ENCODE peak calls at places on chromosomes 3 and 15, in ten cellular contexts. L, X, H, G, I, B, R, C, Y and Z are unnamed samples.

GRCh38 chr3:152172465-152172864 is 96.3 kb upstream of the MBNL1 start:
- DNase-seq in L (no peak), X (no peak), H (peak), G (no peak), I (no peak), B (no peak), R (no peak), C (no peak), Y (no peak), Z (no peak)

GRCh38 chr3:30908466-30909037 is 14.1 kb upstream of the GADL1 start:
- DNase-seq in L (no peak), X (no peak), H (no peak), G (no peak), I (no peak), B (no peak), R (no peak), C (no peak), Y (no peak), Z (no peak)

GRCh38 chr3:112775011-112775742 is 71.5 kb downstream of the CD200R1L start:
- DNase-seq in L (no peak), X (peak), H (peak), G (no peak), I (no peak), B (no peak), R (peak), C (peak), Y (no peak), Z (no peak)

GRCh38 chr15:62115847-62116246 is 49.1 kb downstream of the C2CD4A start:
- DNase-seq in L (no peak), X (no peak), H (no peak), G (no peak), I (no peak), B (no peak), R (no peak), C (no peak), Y (no peak), Z (no peak)

GRCh38 chr15:80156176-80156720 is 3.4 kb downstream of the FAH start:
- DNase-seq in L (no peak), X (no peak), H (peak), G (no peak), I (no peak), B (no peak), R (no peak), C (no peak), Y (no peak), Z (no peak)

GRCh38 chr3:181741428-181741827 is 29.7 kb downstream of the SOX2 start:
- DNase-seq in L (no peak), X (no peak), H (no peak), G (no peak), I (no peak), B (no peak), R (no peak), C (no peak), Y (no peak), Z (no peak)

GRCh38 chr3:134666466-134666865 is 15.6 kb upstream of the KY start:
- DNase-seq in L (no peak), X (peak), H (peak), G (peak), I (no peak), B (no peak), R (no peak), C (peak), Y (no peak), Z (no peak)

GRCh38 chr15:98734472-98735284 is 86.3 kb downstream of the IGF1R start:
- DNase-seq in L (no peak), X (peak), H (peak), G (no peak), I (no peak), B (no peak), R (no peak), C (no peak), Y (no peak), Z (no peak)

GRCh38 chr3:185789891-185790830 is 34.7 kb downstream of the IGF2BP2 start:
- DNase-seq in L (no peak), X (peak), H (no peak), G (no peak), I (no peak), B (no peak), R (no peak), C (no peak), Y (no peak), Z (no peak)

GRCh38 chr15:81188354-81188753 is 8.3 kb upstream of the IL16 start:
- DNase-seq in L (no peak), X (no peak), H (no peak), G (no peak), I (no peak), B (no peak), R (no peak), C (no peak), Y (no peak), Z (no peak)

GRCh38 chr3:129829640-129830039 is 63.9 kb downstream of the TMCC1 start:
- DNase-seq in L (peak), X (peak), H (peak), G (peak), I (peak), B (peak), R (peak), C (no peak), Y (no peak), Z (no peak)

GRCh38 chr3:37536799-37537311 is 324.8 kb upstream of the CTDSPL start:
- DNase-seq in L (no peak), X (no peak), H (no peak), G (no peak), I (no peak), B (no peak), R (no peak), C (no peak), Y (no peak), Z (no peak)

GRCh38 chr15:61621146-61621545 is 392.0 kb upstream of the RORA start:
- DNase-seq in L (no peak), X (no peak), H (peak), G (peak), I (no peak), B (peak), R (no peak), C (no peak), Y (no peak), Z (no peak)

GRCh38 chr15:75068748-75069147 is 45.4 kb downstream of the PPCDC start:
- DNase-seq in L (no peak), X (no peak), H (no peak), G (no peak), I (no peak), B (no peak), R (no peak), C (no peak), Y (no peak), Z (no peak)

GRCh38 chr3:179902061-179902460 is 134.7 kb downstream of the PEX5L start:
- DNase-seq in L (no peak), X (no peak), H (no peak), G (no peak), I (no peak), B (no peak), R (no peak), C (no peak), Y (no peak), Z (no peak)

GRCh38 chr3:16455001-16455400 is 58.5 kb downstream of the RFTN1 start:
- DNase-seq in L (no peak), X (no peak), H (no peak), G (no peak), I (no peak), B (no peak), R (no peak), C (peak), Y (no peak), Z (no peak)

GRCh38 chr3:178677961-178678360 is 141.7 kb downstream of the KCNMB2 start:
- DNase-seq in L (no peak), X (no peak), H (no peak), G (no peak), I (no peak), B (no peak), R (no peak), C (no peak), Y (no peak), Z (no peak)

GRCh38 chr3:57896046-57896445 is 112.2 kb upstream of the FLNB start:
- DNase-seq in L (no peak), X (no peak), H (no peak), G (no peak), I (no peak), B (no peak), R (no peak), C (no peak), Y (no peak), Z (no peak)

GRCh38 chr3:111338059-111338698 is 203.8 kb upstream of the CD96 start:
- DNase-seq in L (peak), X (peak), H (peak), G (peak), I (peak), B (no peak), R (peak), C (no peak), Y (no peak), Z (no peak)

GRCh38 chr3:152455989-152456388 is 187.3 kb downstream of the MBNL1 start:
- DNase-seq in L (no peak), X (no peak), H (no peak), G (no peak), I (no peak), B (no peak), R (no peak), C (no peak), Y (no peak), Z (no peak)

GRCh38 chr3:55486857-55487375 is at the start of gene WNT5A:
- DNase-seq in L (no peak), X (no peak), H (peak), G (peak), I (peak), B (no peak), R (no peak), C (no peak), Y (peak), Z (no peak)

GRCh38 chr3:55484191-55484644 is 2.9 kb downstream of the WNT5A start:
- DNase-seq in L (no peak), X (no peak), H (no peak), G (no peak), I (no peak), B (no peak), R (no peak), C (no peak), Y (no peak), Z (no peak)

GRCh38 chr3:55484741-55485207 is 2.3 kb downstream of the WNT5A start:
- DNase-seq in L (no peak), X (no peak), H (no peak), G (no peak), I (no peak), B (no peak), R (no peak), C (no peak), Y (no peak), Z (no peak)

GRCh38 chr3:55486101-55486856 is 827 bp downstream of the WNT5A start:
- DNase-seq in L (no peak), X (peak), H (peak), G (no peak), I (peak), B (peak), R (no peak), C (peak), Y (peak), Z (no peak)

DNA sequence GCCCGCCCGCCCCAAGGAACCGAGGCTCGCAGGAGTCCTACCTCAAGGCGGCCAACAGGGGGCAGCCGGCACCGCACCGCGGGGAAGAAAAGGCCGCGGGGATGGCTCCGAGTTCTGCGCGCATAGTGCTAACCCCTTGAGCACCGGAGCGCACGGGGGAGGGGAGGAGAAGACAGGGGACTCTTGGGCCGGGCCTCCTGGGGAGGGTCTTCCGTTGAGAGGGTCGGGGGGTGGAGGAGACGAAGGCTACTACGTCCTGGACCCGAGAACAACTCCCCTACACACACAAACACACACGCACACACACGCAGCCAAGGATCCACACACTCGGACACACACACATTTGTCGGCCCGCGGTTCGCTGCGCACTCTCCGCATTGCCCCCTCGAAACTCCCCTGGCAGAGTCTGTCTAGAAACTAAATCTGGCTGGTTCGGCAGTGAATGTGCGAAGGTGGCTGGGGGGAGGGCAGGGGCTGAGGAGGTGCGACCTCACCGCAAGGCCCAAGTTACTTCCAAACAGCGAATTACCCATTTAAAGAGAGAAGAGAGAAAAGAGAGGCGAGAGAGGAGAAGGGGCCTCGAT is 1.8 kb downstream of the WNT5A start:
- DNase-seq in L (no peak), X (peak), H (peak), G (no peak), I (peak), B (peak), R (no peak), C (peak), Y (peak), Z (no peak)
- H3K27ac ChIP-seq in L (no peak), X (peak), H (peak), G (peak), I (peak), B (peak), R (peak), C (no peak), Y (no peak), Z (peak)

DNA sequence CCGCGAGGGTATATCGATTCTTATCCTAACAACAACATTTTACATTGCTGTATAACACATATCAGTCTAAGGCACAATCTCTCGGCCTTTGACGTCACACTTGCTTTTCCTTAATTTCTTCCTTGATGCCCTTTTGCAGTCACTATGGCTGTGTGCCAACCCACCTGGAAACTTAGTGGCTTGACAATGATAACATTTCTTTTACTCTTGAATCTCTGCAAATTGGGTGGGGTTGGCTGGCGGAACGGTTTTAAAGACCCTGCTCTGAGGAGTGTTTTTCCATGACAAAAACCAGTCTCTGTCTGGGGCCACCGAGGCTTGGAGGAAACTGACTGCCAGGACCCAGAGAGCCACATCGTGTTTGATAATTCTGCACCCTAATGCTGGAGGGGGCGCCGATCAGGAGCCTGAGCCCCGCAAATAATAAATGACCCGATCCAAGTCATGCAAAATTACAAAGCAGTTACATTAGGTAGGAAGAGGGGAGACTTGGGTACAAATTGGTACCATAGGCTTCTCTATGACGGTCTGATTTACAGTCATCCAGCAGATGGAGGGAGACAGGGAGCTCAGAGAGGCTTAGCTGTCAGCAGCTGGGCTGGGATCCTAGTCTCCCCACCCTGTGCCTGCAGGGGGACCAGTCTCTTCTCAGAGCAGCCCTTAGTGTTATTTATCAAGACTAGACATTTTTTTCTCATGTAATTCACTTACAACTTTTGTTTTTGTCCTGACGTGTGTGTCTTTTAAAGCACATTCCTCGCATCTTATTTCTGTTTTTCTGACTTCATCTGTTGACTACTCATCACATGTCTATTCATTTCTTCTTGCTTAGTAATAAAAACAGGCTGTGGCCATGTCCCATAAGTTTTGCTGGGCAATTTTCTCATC is 115.8 kb downstream of the KLF13 start:
- DNase-seq in L (no peak), X (peak), H (peak), G (peak), I (no peak), B (no peak), R (peak), C (no peak), Y (no peak), Z (no peak)
- H3K27ac ChIP-seq in L (no peak), X (peak), H (no peak), G (peak), I (no peak), B (peak), R (peak), C (no peak), Y (no peak), Z (no peak)

DNA sequence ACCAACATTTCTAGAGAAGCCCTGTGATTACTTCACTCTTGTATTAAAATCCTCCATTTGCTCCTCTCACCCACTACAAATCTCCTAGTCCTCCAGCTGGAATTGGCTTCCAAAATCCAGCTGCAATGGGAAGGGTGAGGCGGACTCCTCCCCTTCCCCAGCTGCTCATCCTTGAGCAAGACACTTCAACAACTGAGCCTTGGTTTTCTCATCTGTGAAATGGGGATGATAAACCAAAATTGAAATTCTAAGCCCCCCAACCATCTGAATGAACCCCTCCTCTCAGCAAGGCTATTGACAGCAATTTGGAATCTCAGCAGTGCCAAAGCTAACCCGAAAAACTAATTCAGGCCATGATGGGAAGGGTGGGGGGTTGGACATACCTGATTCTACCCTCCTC is 9.4 kb downstream of the FAM174B start:
- DNase-seq in L (no peak), X (no peak), H (no peak), G (no peak), I (no peak), B (no peak), R (no peak), C (no peak), Y (no peak), Z (no peak)
- H3K27ac ChIP-seq in L (no peak), X (no peak), H (no peak), G (no peak), I (peak), B (peak), R (no peak), C (no peak), Y (no peak), Z (no peak)

DNA sequence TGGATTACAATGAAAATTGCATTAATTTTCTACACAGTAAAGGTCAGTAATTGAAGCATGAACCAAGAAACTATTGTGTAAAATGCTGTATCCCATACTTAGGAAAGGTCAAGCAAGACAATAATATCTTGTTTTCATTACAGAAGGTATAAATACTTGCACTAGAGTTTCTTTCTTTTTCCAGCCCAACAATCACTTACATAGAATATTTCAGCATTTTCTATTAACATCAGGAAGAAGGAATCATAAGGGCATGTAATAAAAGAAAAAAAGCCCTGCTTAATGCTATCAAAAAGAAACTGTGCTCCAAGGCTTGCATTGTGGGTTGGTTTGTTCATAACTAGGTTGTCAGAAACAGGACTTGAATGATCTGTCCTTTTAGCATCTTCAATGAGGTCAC is 215.1 kb downstream of the MCTP2 start:
- DNase-seq in L (no peak), X (no peak), H (no peak), G (no peak), I (no peak), B (no peak), R (no peak), C (no peak), Y (no peak), Z (no peak)
- H3K27ac ChIP-seq in L (no peak), X (no peak), H (no peak), G (no peak), I (no peak), B (no peak), R (no peak), C (no peak), Y (no peak), Z (no peak)

DNA sequence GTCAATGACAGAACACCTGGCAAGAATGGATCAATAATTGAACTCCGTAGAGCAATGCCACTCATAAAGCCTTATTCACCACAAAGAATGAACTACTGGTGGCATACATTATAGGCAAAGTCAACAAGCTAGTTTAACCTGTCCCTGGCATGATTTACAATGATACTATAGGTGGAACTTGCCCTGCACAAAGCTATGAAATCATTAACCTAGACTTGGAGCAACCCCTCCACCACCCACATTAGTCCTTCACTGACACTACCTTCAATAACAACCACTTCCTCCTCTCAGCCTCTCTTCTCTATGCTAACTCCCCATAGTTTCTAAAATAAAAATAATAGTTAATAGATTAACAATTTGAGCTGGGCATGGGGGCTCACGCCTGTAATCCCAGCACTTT is 54.4 kb downstream of the ACAP2 start:
- DNase-seq in L (no peak), X (no peak), H (no peak), G (no peak), I (no peak), B (no peak), R (no peak), C (no peak), Y (no peak), Z (no peak)
- H3K27ac ChIP-seq in L (no peak), X (no peak), H (no peak), G (no peak), I (no peak), B (no peak), R (no peak), C (no peak), Y (no peak), Z (peak)